ENCODE peak calls at places on chromosomes 12 and 14, in seven cellular contexts. One of them, this sample, is unnamed.
A peak's percentile ranks its signal among the peaks of the same experiment; 100 is the strongest.

GRCh38 chr14:29028973-29029582 is 262.5 kb downstream of the FOXG1 start:
- DNase-seq in K562: peak; percentile 23
- DNase-seq in osteoblast: no peak
- DNase-seq in uterus: no peak
- DNase-seq in neural progenitor cell: peak; percentile 73
- DNase-seq in AG04450: no peak
- DNase-seq in GM13976: no peak
- DNase-seq in this sample: no peak

GRCh38 chr12:39612250-39612649 is 7.4 kb downstream of the ABCD2 start:
- DNase-seq in K562: no peak
- DNase-seq in osteoblast: no peak
- DNase-seq in uterus: no peak
- DNase-seq in neural progenitor cell: no peak
- DNase-seq in AG04450: no peak
- DNase-seq in GM13976: no peak
- DNase-seq in this sample: no peak

GRCh38 chr12:131775904-131776889 is 52.0 kb upstream of the MMP17 start:
- DNase-seq in K562: no peak
- DNase-seq in osteoblast: no peak
- DNase-seq in uterus: no peak
- DNase-seq in neural progenitor cell: no peak
- DNase-seq in AG04450: no peak
- DNase-seq in GM13976: peak; percentile 62
- DNase-seq in this sample: peak; percentile 64

GRCh38 chr12:132488127-132489077 is 1.5 kb upstream of the FBRSL1 start:
- DNase-seq in K562: peak; percentile 58
- DNase-seq in osteoblast: no peak
- DNase-seq in uterus: no peak
- DNase-seq in neural progenitor cell: peak; percentile 28
- DNase-seq in AG04450: no peak
- DNase-seq in GM13976: no peak
- DNase-seq in this sample: no peak

GRCh38 chr12:116964004-116964739 is 53.4 kb downstream of the FBXW8 start:
- DNase-seq in K562: no peak
- DNase-seq in osteoblast: no peak
- DNase-seq in uterus: no peak
- DNase-seq in neural progenitor cell: no peak
- DNase-seq in AG04450: no peak
- DNase-seq in GM13976: no peak
- DNase-seq in this sample: no peak

GRCh38 chr14:54839681-54840080 is 62.9 kb downstream of the GCH1 start:
- DNase-seq in K562: no peak
- DNase-seq in osteoblast: peak; percentile 79
- DNase-seq in uterus: peak; percentile 53
- DNase-seq in neural progenitor cell: no peak
- DNase-seq in AG04450: no peak
- DNase-seq in GM13976: no peak
- DNase-seq in this sample: no peak

GRCh38 chr12:120432772-120433525 is 5.0 kb upstream of the COX6A1 start:
- DNase-seq in K562: no peak
- DNase-seq in osteoblast: no peak
- DNase-seq in uterus: no peak
- DNase-seq in neural progenitor cell: no peak
- DNase-seq in AG04450: no peak
- DNase-seq in GM13976: no peak
- DNase-seq in this sample: no peak

GRCh38 chr12:121799175-121799841 is 4.5 kb upstream of the SETD1B start:
- DNase-seq in K562: peak; percentile 96
- DNase-seq in osteoblast: peak; percentile 98
- DNase-seq in uterus: peak; percentile 77
- DNase-seq in neural progenitor cell: peak; percentile 61
- DNase-seq in AG04450: no peak
- DNase-seq in GM13976: peak; percentile 77
- DNase-seq in this sample: peak; percentile 57

GRCh38 chr14:72573725-72574426 is 320.0 kb downstream of the DPF3 start:
- DNase-seq in K562: no peak
- DNase-seq in osteoblast: no peak
- DNase-seq in uterus: no peak
- DNase-seq in neural progenitor cell: no peak
- DNase-seq in AG04450: no peak
- DNase-seq in GM13976: no peak
- DNase-seq in this sample: no peak

GRCh38 chr14:67806228-67806627 is 10.2 kb downstream of the ZFYVE26 start:
- DNase-seq in K562: no peak
- DNase-seq in osteoblast: no peak
- DNase-seq in uterus: no peak
- DNase-seq in neural progenitor cell: no peak
- DNase-seq in AG04450: no peak
- DNase-seq in GM13976: no peak
- DNase-seq in this sample: no peak

GRCh38 chr14:40003773-40004172 is 571.5 kb upstream of the FBXO33 start:
- DNase-seq in K562: no peak
- DNase-seq in osteoblast: no peak
- DNase-seq in uterus: no peak
- DNase-seq in neural progenitor cell: no peak
- DNase-seq in AG04450: no peak
- DNase-seq in GM13976: no peak
- DNase-seq in this sample: no peak

GRCh38 chr12:58242803-58243628 is 301.6 kb downstream of the ATP23 start:
- DNase-seq in K562: no peak
- DNase-seq in osteoblast: no peak
- DNase-seq in uterus: no peak
- DNase-seq in neural progenitor cell: peak; percentile 46
- DNase-seq in AG04450: peak; percentile 21
- DNase-seq in GM13976: no peak
- DNase-seq in this sample: no peak

GRCh38 chr14:36515896-36516718 is 3.9 kb downstream of the NKX2-1 start:
- DNase-seq in K562: no peak
- DNase-seq in osteoblast: no peak
- DNase-seq in uterus: no peak
- DNase-seq in neural progenitor cell: no peak
- DNase-seq in AG04450: no peak
- DNase-seq in GM13976: peak; percentile 31
- DNase-seq in this sample: peak; percentile 19

GRCh38 chr12:66065146-66065545 is 65.4 kb downstream of the LLPH start:
- DNase-seq in K562: no peak
- DNase-seq in osteoblast: peak; percentile 63
- DNase-seq in uterus: no peak
- DNase-seq in neural progenitor cell: no peak
- DNase-seq in AG04450: no peak
- DNase-seq in GM13976: no peak
- DNase-seq in this sample: no peak

GRCh38 chr12:65051196-65051595 is 69.9 kb downstream of the WIF1 start:
- DNase-seq in K562: no peak
- DNase-seq in osteoblast: no peak
- DNase-seq in uterus: no peak
- DNase-seq in neural progenitor cell: no peak
- DNase-seq in AG04450: no peak
- DNase-seq in GM13976: no peak
- DNase-seq in this sample: no peak

GRCh38 chr14:75531256-75531655 is 9.0 kb downstream of the BATF start:
- DNase-seq in K562: no peak
- DNase-seq in osteoblast: no peak
- DNase-seq in uterus: no peak
- DNase-seq in neural progenitor cell: no peak
- DNase-seq in AG04450: no peak
- DNase-seq in GM13976: no peak
- DNase-seq in this sample: no peak

GRCh38 chr12:67632005-67632404 is 16.5 kb upstream of the DYRK2 start:
- DNase-seq in K562: no peak
- DNase-seq in osteoblast: no peak
- DNase-seq in uterus: no peak
- DNase-seq in neural progenitor cell: peak; percentile 28
- DNase-seq in AG04450: no peak
- DNase-seq in GM13976: no peak
- DNase-seq in this sample: no peak

GRCh38 chr12:105064564-105065222 is 19.6 kb downstream of the ALDH1L2 start:
- DNase-seq in K562: no peak
- DNase-seq in osteoblast: no peak
- DNase-seq in uterus: no peak
- DNase-seq in neural progenitor cell: no peak
- DNase-seq in AG04450: no peak
- DNase-seq in GM13976: no peak
- DNase-seq in this sample: no peak

GRCh38 chr12:58148405-58148804 is 207.0 kb downstream of the ATP23 start:
- DNase-seq in K562: peak; percentile 11
- DNase-seq in osteoblast: no peak
- DNase-seq in uterus: no peak
- DNase-seq in neural progenitor cell: no peak
- DNase-seq in AG04450: peak; percentile 13
- DNase-seq in GM13976: no peak
- DNase-seq in this sample: no peak

GRCh38 chr12:50192908-50193307 is 25.7 kb upstream of the CERS5 start:
- DNase-seq in K562: no peak
- DNase-seq in osteoblast: peak; percentile 72
- DNase-seq in uterus: no peak
- DNase-seq in neural progenitor cell: no peak
- DNase-seq in AG04450: peak; percentile 53
- DNase-seq in GM13976: no peak
- DNase-seq in this sample: no peak

GRCh38 chr12:67651380-67651695 is 2.8 kb downstream of the DYRK2 start:
- DNase-seq in K562: no peak
- DNase-seq in osteoblast: peak; percentile 94
- DNase-seq in uterus: no peak
- DNase-seq in neural progenitor cell: peak; percentile 10
- DNase-seq in AG04450: no peak
- DNase-seq in GM13976: peak; percentile 42
- DNase-seq in this sample: peak; percentile 37

DNA sequence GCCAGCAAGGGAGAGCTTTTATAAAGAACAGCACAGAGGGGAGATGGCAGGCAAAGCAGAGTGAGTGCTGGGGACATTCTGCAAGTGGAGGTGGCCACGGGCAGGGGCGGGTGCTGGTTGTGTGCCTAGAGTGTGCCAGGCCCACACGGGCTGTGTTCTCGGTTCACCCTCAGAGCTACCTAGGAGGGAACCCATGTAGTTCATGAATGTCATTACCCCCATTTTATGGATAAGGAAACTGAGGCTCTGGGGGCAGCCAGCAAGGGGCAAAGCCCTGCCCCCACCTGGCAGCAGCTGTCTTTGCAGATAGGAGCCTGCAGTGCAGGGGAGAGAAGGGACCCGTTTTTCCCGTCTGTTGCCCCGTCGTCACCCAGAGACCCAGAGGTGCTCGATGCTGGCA is 85.2 kb upstream of the NCOR2 start:
- DNase-seq in K562: no peak
- DNase-seq in osteoblast: no peak
- DNase-seq in uterus: no peak
- DNase-seq in neural progenitor cell: no peak
- DNase-seq in AG04450: no peak
- DNase-seq in GM13976: no peak
- DNase-seq in this sample: no peak
- TF ChIP-seq CTCF in K562: no peak
- TF ChIP-seq CTCF in osteoblast: no peak
- TF ChIP-seq CTCF in uterus: no peak
- TF ChIP-seq CTCF in neural progenitor cell: no peak
- TF ChIP-seq CTCF in AG04450: no peak
- TF ChIP-seq CTCF in GM13976: no peak
- TF ChIP-seq CTCF in this sample: no peak

DNA sequence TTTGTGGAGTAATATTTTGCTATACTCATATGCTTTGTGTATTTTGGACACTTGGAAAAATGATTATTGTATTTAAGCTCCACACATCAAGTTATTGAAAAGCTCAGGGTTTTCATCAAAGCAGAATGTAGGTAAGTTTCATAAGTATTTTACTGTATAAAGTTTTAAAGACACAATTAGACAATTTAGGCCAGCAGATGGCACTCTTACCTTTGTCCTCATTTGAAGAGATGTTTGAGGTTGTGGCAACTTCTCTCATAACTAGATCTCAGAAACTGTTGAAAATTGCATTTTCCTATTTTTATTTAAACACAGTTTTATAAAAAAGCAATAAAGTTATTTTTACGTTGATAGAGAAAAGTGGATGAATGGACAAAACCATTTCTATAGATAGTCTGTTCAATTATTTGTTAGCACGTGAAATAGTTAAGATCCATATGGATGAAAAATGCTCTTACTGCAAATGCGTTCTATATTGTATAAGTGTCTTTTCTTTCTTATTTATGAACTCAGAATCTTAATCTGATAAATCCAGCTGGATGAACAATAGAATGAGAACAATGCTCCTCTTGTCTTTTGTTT is 300.0 kb downstream of the AEBP2 start:
- DNase-seq in K562: peak; percentile 34
- DNase-seq in osteoblast: peak; percentile 54
- DNase-seq in uterus: no peak
- DNase-seq in neural progenitor cell: peak; percentile 61
- DNase-seq in AG04450: peak; percentile 38
- DNase-seq in GM13976: peak; percentile 67
- DNase-seq in this sample: peak; percentile 45
- TF ChIP-seq CTCF in K562: peak; percentile 23
- TF ChIP-seq CTCF in osteoblast: peak; percentile 63
- TF ChIP-seq CTCF in uterus: peak; percentile 69
- TF ChIP-seq CTCF in neural progenitor cell: peak; percentile 75
- TF ChIP-seq CTCF in AG04450: peak; percentile 63
- TF ChIP-seq CTCF in GM13976: peak; percentile 40
- TF ChIP-seq CTCF in this sample: peak; percentile 59

GRCh38 chr12:30519535-30519934 is 176.1 kb downstream of the IPO8 start:
- DNase-seq in K562: no peak
- DNase-seq in osteoblast: no peak
- DNase-seq in uterus: no peak
- DNase-seq in neural progenitor cell: no peak
- DNase-seq in AG04450: no peak
- DNase-seq in GM13976: no peak
- DNase-seq in this sample: no peak

GRCh38 chr12:30514666-30515065 is 181.0 kb downstream of the IPO8 start:
- DNase-seq in K562: no peak
- DNase-seq in osteoblast: no peak
- DNase-seq in uterus: no peak
- DNase-seq in neural progenitor cell: no peak
- DNase-seq in AG04450: no peak
- DNase-seq in GM13976: no peak
- DNase-seq in this sample: no peak

GRCh38 chr12:30517320-30517719 is 178.3 kb downstream of the IPO8 start:
- DNase-seq in K562: no peak
- DNase-seq in osteoblast: no peak
- DNase-seq in uterus: no peak
- DNase-seq in neural progenitor cell: no peak
- DNase-seq in AG04450: no peak
- DNase-seq in GM13976: no peak
- DNase-seq in this sample: no peak

DNA sequence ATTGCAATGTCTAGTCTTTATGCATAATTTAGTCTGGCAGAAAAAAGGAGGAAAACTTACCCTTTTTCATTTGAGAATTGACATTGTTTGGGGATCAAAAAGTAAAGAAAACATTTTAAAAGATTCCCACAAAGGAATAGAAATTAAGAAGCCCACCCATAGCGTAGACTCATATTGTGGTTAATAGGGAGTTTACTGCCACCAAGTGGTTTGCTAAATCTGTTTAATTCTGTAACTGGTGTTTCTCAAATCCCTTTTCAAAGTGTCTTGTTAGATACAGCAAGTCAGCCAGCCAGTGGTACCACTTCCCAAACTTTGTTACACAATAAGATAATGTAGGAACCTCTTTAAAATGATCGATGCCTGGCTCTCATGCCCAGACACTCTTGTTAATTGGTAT is 180.3 kb downstream of the IPO8 start:
- DNase-seq in K562: no peak
- DNase-seq in osteoblast: no peak
- DNase-seq in uterus: no peak
- DNase-seq in neural progenitor cell: peak; percentile 55
- DNase-seq in AG04450: no peak
- DNase-seq in GM13976: no peak
- DNase-seq in this sample: no peak
- TF ChIP-seq CTCF in K562: no peak
- TF ChIP-seq CTCF in osteoblast: no peak
- TF ChIP-seq CTCF in uterus: no peak
- TF ChIP-seq CTCF in neural progenitor cell: peak; percentile 60
- TF ChIP-seq CTCF in AG04450: no peak
- TF ChIP-seq CTCF in GM13976: no peak
- TF ChIP-seq CTCF in this sample: no peak

GRCh38 chr14:78595797-78596196 is 425.6 kb downstream of the NRXN3 start:
- DNase-seq in K562: peak; percentile 5
- DNase-seq in osteoblast: peak; percentile 29
- DNase-seq in uterus: no peak
- DNase-seq in neural progenitor cell: peak; percentile 48
- DNase-seq in AG04450: no peak
- DNase-seq in GM13976: no peak
- DNase-seq in this sample: no peak
- TF ChIP-seq CTCF in K562: no peak
- TF ChIP-seq CTCF in osteoblast: peak; percentile 31
- TF ChIP-seq CTCF in uterus: no peak
- TF ChIP-seq CTCF in neural progenitor cell: peak; percentile 52
- TF ChIP-seq CTCF in AG04450: no peak
- TF ChIP-seq CTCF in GM13976: no peak
- TF ChIP-seq CTCF in this sample: peak; percentile 33